ENCODE peak calls at places on chromosomes 6 and 20, in six cellular contexts. One of them, this sample, is unnamed.

GRCh38 chr6:46246081-46246480 is 75.3 kb upstream of the ENPP5 start:
- DNase-seq in ovary: no peak
- DNase-seq in breast epithelium: no peak
- DNase-seq in heart left ventricle: no peak
- DNase-seq in right lobe of liver: no peak
- DNase-seq in transverse colon: no peak
- DNase-seq in this sample: no peak

GRCh38 chr20:35312348-35312747 is 20.1 kb upstream of the FAM83C start:
- DNase-seq in breast epithelium: no peak
- DNase-seq in heart left ventricle: no peak
- DNase-seq in ovary: no peak
- DNase-seq in transverse colon: no peak
- DNase-seq in right lobe of liver: no peak
- DNase-seq in this sample: no peak

GRCh38 chr6:130776287-130776925 is 50.8 kb upstream of the SMLR1 start:
- DNase-seq in breast epithelium: no peak
- DNase-seq in heart left ventricle: no peak
- DNase-seq in right lobe of liver: no peak
- DNase-seq in transverse colon: no peak
- DNase-seq in ovary: no peak
- DNase-seq in this sample: no peak

GRCh38 chr6:2986722-2987196 is 12.9 kb upstream of the NQO2 start:
- DNase-seq in transverse colon: no peak
- DNase-seq in heart left ventricle: no peak
- DNase-seq in breast epithelium: no peak
- DNase-seq in right lobe of liver: peak
- DNase-seq in ovary: peak
- DNase-seq in this sample: no peak

GRCh38 chr20:51190783-51191180 is 167.9 kb upstream of the KCNG1 start:
- DNase-seq in ovary: no peak
- DNase-seq in transverse colon: no peak
- DNase-seq in breast epithelium: no peak
- DNase-seq in heart left ventricle: no peak
- DNase-seq in right lobe of liver: no peak
- DNase-seq in this sample: no peak

GRCh38 chr20:50068041-50068651 is 44.8 kb downstream of the UBE2V1 start:
- DNase-seq in ovary: no peak
- DNase-seq in right lobe of liver: no peak
- DNase-seq in heart left ventricle: peak
- DNase-seq in breast epithelium: no peak
- DNase-seq in transverse colon: no peak
- DNase-seq in this sample: no peak

GRCh38 chr20:45138451-45139300 is 14.4 kb upstream of the WFDC12 start:
- DNase-seq in heart left ventricle: peak
- DNase-seq in ovary: no peak
- DNase-seq in transverse colon: peak
- DNase-seq in breast epithelium: peak
- DNase-seq in right lobe of liver: peak
- DNase-seq in this sample: no peak

GRCh38 chr20:22563062-22563965 is 21.1 kb downstream of the FOXA2 start:
- DNase-seq in breast epithelium: no peak
- DNase-seq in heart left ventricle: no peak
- DNase-seq in right lobe of liver: no peak
- DNase-seq in transverse colon: no peak
- DNase-seq in ovary: no peak
- DNase-seq in this sample: no peak

GRCh38 chr6:46217671-46218131 is 46.9 kb upstream of the ENPP5 start:
- DNase-seq in breast epithelium: no peak
- DNase-seq in right lobe of liver: peak
- DNase-seq in heart left ventricle: no peak
- DNase-seq in transverse colon: no peak
- DNase-seq in ovary: no peak
- DNase-seq in this sample: no peak

GRCh38 chr6:151440930-151441329 is 11.0 kb downstream of the RMND1 start:
- DNase-seq in ovary: no peak
- DNase-seq in heart left ventricle: no peak
- DNase-seq in breast epithelium: no peak
- DNase-seq in transverse colon: no peak
- DNase-seq in right lobe of liver: no peak
- DNase-seq in this sample: no peak

GRCh38 chr6:15143540-15143939 is 102.3 kb upstream of the JARID2 start:
- DNase-seq in ovary: no peak
- DNase-seq in heart left ventricle: no peak
- DNase-seq in transverse colon: no peak
- DNase-seq in right lobe of liver: no peak
- DNase-seq in breast epithelium: no peak
- DNase-seq in this sample: no peak

GRCh38 chr6:15147827-15148226 is 98.0 kb upstream of the JARID2 start:
- DNase-seq in breast epithelium: no peak
- DNase-seq in transverse colon: no peak
- DNase-seq in heart left ventricle: no peak
- DNase-seq in right lobe of liver: no peak
- DNase-seq in ovary: no peak
- DNase-seq in this sample: no peak

GRCh38 chr6:15153191-15153590 is 92.7 kb upstream of the JARID2 start:
- DNase-seq in heart left ventricle: no peak
- DNase-seq in right lobe of liver: no peak
- DNase-seq in breast epithelium: no peak
- DNase-seq in ovary: no peak
- DNase-seq in transverse colon: no peak
- DNase-seq in this sample: no peak

GRCh38 chr6:15152720-15153119 is 93.1 kb upstream of the JARID2 start:
- DNase-seq in breast epithelium: no peak
- DNase-seq in transverse colon: no peak
- DNase-seq in ovary: no peak
- DNase-seq in heart left ventricle: no peak
- DNase-seq in right lobe of liver: no peak
- DNase-seq in this sample: no peak

DNA sequence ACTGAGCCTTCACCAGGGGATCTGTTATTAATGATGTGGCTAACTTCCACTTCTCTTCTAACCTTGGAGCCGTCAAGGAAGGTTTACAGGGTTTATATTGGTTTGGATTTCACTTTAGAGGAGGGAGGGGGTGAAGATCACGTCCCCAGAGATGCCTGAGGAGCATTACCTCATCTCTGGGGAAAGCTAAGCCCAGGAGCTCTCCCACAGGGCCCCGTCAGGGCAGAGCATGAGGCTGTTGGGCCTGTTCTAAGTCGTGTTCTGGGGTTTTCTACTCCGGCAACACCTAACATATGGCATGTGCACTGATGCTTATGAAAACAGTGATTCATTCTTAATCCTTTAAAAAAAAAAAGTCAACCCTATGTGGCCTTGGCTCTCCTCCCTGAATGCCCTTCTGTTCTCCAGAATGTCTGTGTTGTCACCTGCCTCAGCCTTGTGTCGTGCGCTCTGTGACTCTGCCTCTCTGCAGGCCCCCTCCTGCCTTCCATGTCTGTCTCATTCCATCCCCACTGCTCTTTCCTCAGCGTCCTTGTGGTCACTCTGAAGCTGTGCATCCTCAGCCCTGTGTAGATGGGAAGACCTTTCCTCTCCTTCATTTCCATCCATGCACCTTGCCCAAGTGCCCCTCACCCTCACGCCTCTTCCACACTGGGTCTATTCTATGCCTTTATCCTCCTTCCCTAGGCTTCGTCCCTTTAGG is 97.4 kb upstream of the JARID2 start:
- DNase-seq in ovary: no peak
- DNase-seq in heart left ventricle: no peak
- DNase-seq in breast epithelium: no peak
- DNase-seq in transverse colon: no peak
- DNase-seq in right lobe of liver: no peak
- DNase-seq in this sample: no peak
- TF ChIP-seq CTCF in ovary: no peak
- TF ChIP-seq CTCF in heart left ventricle: no peak
- TF ChIP-seq CTCF in breast epithelium: no peak
- TF ChIP-seq CTCF in transverse colon: no peak
- TF ChIP-seq CTCF in right lobe of liver: no peak
- TF ChIP-seq CTCF in this sample: no peak

GRCh38 chr6:37570801-37571200 is 71.1 kb upstream of the CCDC167 start:
- DNase-seq in breast epithelium: no peak
- DNase-seq in ovary: no peak
- DNase-seq in transverse colon: no peak
- DNase-seq in heart left ventricle: no peak
- DNase-seq in right lobe of liver: no peak
- DNase-seq in this sample: no peak

GRCh38 chr6:37569317-37569716 is 69.6 kb upstream of the CCDC167 start:
- DNase-seq in transverse colon: no peak
- DNase-seq in right lobe of liver: no peak
- DNase-seq in breast epithelium: no peak
- DNase-seq in ovary: no peak
- DNase-seq in heart left ventricle: no peak
- DNase-seq in this sample: no peak

GRCh38 chr6:37569999-37570776 is 70.5 kb upstream of the CCDC167 start:
- DNase-seq in ovary: no peak
- DNase-seq in heart left ventricle: no peak
- DNase-seq in transverse colon: no peak
- DNase-seq in right lobe of liver: no peak
- DNase-seq in breast epithelium: no peak
- DNase-seq in this sample: no peak

GRCh38 chr6:37575221-37575620 is 75.5 kb upstream of the CCDC167 start:
- DNase-seq in breast epithelium: no peak
- DNase-seq in heart left ventricle: no peak
- DNase-seq in ovary: no peak
- DNase-seq in transverse colon: no peak
- DNase-seq in right lobe of liver: no peak
- DNase-seq in this sample: no peak

GRCh38 chr6:37572340-37572739 is 72.6 kb upstream of the CCDC167 start:
- DNase-seq in breast epithelium: no peak
- DNase-seq in heart left ventricle: no peak
- DNase-seq in transverse colon: no peak
- DNase-seq in right lobe of liver: no peak
- DNase-seq in ovary: no peak
- DNase-seq in this sample: no peak
- H3K4me3 ChIP-seq in breast epithelium: no peak
- H3K4me3 ChIP-seq in heart left ventricle: no peak
- H3K4me3 ChIP-seq in transverse colon: no peak
- H3K4me3 ChIP-seq in right lobe of liver: no peak
- H3K4me3 ChIP-seq in ovary: no peak
- H3K4me3 ChIP-seq in this sample: no peak

DNA sequence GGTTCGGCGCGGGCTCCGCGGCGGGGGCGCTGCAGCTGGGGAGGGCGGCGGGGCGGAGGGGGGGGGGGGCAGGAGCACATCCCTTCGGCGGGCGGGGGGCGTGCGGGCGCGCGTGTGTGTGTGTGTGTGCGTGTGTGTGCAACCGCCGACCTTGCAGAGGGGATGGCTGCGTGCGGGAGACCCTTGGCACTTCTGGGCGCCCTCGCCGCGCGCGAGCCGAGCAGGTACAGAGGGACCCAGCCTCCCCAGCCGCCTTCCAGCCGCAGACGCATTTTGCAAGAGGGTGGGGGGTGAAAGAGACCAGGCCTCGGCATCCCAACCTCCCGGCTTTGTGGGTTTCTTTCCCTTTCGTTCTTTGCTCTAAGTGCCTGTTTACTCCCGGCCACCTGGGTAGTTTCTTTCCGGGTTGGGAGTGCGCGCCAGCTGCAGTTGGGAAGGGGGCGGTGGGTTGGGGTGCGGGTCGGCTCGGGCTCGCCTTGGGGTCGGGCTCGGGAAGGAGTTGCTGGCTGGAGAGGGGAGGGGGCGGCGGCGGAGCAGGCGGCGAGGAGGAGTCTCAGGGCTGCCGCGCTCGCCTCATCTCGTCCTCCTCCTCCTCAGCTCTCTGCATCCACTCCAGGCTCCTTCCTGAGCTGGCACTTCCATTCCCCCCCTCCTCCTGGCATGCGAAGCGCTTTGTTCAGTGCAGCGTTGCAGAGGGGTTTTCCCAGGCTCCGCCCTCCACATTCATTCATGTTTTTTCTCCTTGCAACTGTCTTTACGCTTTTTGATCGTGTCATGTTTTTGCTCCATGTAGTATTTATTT is 655 bp downstream of the HIVEP1 start:
- DNase-seq in heart left ventricle: peak
- DNase-seq in right lobe of liver: peak
- DNase-seq in transverse colon: peak
- DNase-seq in ovary: peak
- DNase-seq in breast epithelium: peak
- DNase-seq in this sample: no peak
- TF ChIP-seq POLR2A in heart left ventricle: no peak
- TF ChIP-seq POLR2A in right lobe of liver: peak
- TF ChIP-seq POLR2A in transverse colon: peak
- TF ChIP-seq POLR2A in ovary: no peak
- TF ChIP-seq POLR2A in breast epithelium: peak
- TF ChIP-seq POLR2A in this sample: peak

GRCh38 chr6:146028835-146029572 is at the start of gene GRM1:
- DNase-seq in ovary: no peak
- DNase-seq in heart left ventricle: no peak
- DNase-seq in breast epithelium: no peak
- DNase-seq in right lobe of liver: no peak
- DNase-seq in transverse colon: peak
- DNase-seq in this sample: no peak
- TF ChIP-seq CTCF in ovary: no peak
- TF ChIP-seq CTCF in heart left ventricle: no peak
- TF ChIP-seq CTCF in breast epithelium: no peak
- TF ChIP-seq CTCF in right lobe of liver: no peak
- TF ChIP-seq CTCF in transverse colon: no peak
- TF ChIP-seq CTCF in this sample: no peak

GRCh38 chr20:62367483-62368302 is 581 bp upstream of the LAMA5 start:
- DNase-seq in breast epithelium: no peak
- DNase-seq in ovary: no peak
- DNase-seq in heart left ventricle: peak
- DNase-seq in right lobe of liver: no peak
- DNase-seq in transverse colon: peak
- DNase-seq in this sample: no peak
- H3K4me3 ChIP-seq in breast epithelium: peak
- H3K4me3 ChIP-seq in ovary: peak
- H3K4me3 ChIP-seq in heart left ventricle: peak
- H3K4me3 ChIP-seq in right lobe of liver: peak
- H3K4me3 ChIP-seq in transverse colon: peak
- H3K4me3 ChIP-seq in this sample: peak

GRCh38 chr6:20362623-20363022 is 39.1 kb upstream of the E2F3 start:
- DNase-seq in ovary: no peak
- DNase-seq in breast epithelium: no peak
- DNase-seq in right lobe of liver: no peak
- DNase-seq in heart left ventricle: no peak
- DNase-seq in transverse colon: no peak
- DNase-seq in this sample: no peak

GRCh38 chr6:20364327-20364726 is 37.4 kb upstream of the E2F3 start:
- DNase-seq in transverse colon: no peak
- DNase-seq in breast epithelium: no peak
- DNase-seq in heart left ventricle: no peak
- DNase-seq in ovary: no peak
- DNase-seq in right lobe of liver: no peak
- DNase-seq in this sample: no peak

GRCh38 chr6:20365456-20365855 is 36.2 kb upstream of the E2F3 start:
- DNase-seq in transverse colon: no peak
- DNase-seq in ovary: no peak
- DNase-seq in heart left ventricle: no peak
- DNase-seq in right lobe of liver: no peak
- DNase-seq in breast epithelium: no peak
- DNase-seq in this sample: no peak

GRCh38 chr6:20367716-20368485 is 33.8 kb upstream of the E2F3 start:
- DNase-seq in breast epithelium: no peak
- DNase-seq in transverse colon: no peak
- DNase-seq in right lobe of liver: no peak
- DNase-seq in heart left ventricle: no peak
- DNase-seq in ovary: no peak
- DNase-seq in this sample: no peak

GRCh38 chr6:20366082-20366834 is 35.4 kb upstream of the E2F3 start:
- DNase-seq in ovary: no peak
- DNase-seq in right lobe of liver: no peak
- DNase-seq in transverse colon: peak
- DNase-seq in breast epithelium: peak
- DNase-seq in heart left ventricle: no peak
- DNase-seq in this sample: no peak
- TF ChIP-seq POLR2A in ovary: no peak
- TF ChIP-seq POLR2A in right lobe of liver: no peak
- TF ChIP-seq POLR2A in transverse colon: no peak
- TF ChIP-seq POLR2A in breast epithelium: no peak
- TF ChIP-seq POLR2A in heart left ventricle: no peak
- TF ChIP-seq POLR2A in this sample: no peak

This sample was measured in tibial nerve.